ENCODE peak calls at places on chromosomes 11 and 22, in five cellular contexts. One of them, this sample, is unnamed.

GRCh38 chr11:95419915-95420314 is 188.9 kb upstream of the SESN3 start:
- DNase-seq in tibial artery: no peak
- DNase-seq in spleen: no peak
- DNase-seq in tibial nerve: no peak
- DNase-seq in adrenal gland: no peak
- DNase-seq in this sample: peak

GRCh38 chr11:94379619-94380018 is 21.6 kb downstream of the GPR83 start:
- DNase-seq in tibial nerve: no peak
- DNase-seq in adrenal gland: no peak
- DNase-seq in spleen: no peak
- DNase-seq in tibial artery: no peak
- DNase-seq in this sample: no peak

GRCh38 chr22:32462452-32462851 is 1.8 kb downstream of the BPIFC start:
- DNase-seq in adrenal gland: no peak
- DNase-seq in spleen: no peak
- DNase-seq in tibial artery: no peak
- DNase-seq in tibial nerve: no peak
- DNase-seq in this sample: no peak

GRCh38 chr11:72652871-72653615 is 21.2 kb downstream of the PDE2A start:
- DNase-seq in spleen: no peak
- DNase-seq in adrenal gland: no peak
- DNase-seq in tibial nerve: no peak
- DNase-seq in tibial artery: no peak
- DNase-seq in this sample: no peak

GRCh38 chr11:126416542-126417090 is 61.1 kb downstream of the ST3GAL4 start:
- DNase-seq in tibial nerve: peak
- DNase-seq in spleen: peak
- DNase-seq in adrenal gland: peak
- DNase-seq in tibial artery: peak
- DNase-seq in this sample: no peak

GRCh38 chr22:19795617-19796008 is 35.0 kb downstream of the TBX1 start:
- DNase-seq in spleen: no peak
- DNase-seq in tibial nerve: no peak
- DNase-seq in adrenal gland: no peak
- DNase-seq in tibial artery: no peak
- DNase-seq in this sample: no peak

GRCh38 chr22:50576070-50576469 is 2.2 kb downstream of the CPT1B start:
- DNase-seq in tibial nerve: no peak
- DNase-seq in tibial artery: no peak
- DNase-seq in spleen: no peak
- DNase-seq in adrenal gland: no peak
- DNase-seq in this sample: no peak

GRCh38 chr11:75028321-75029097 is 39.8 kb downstream of the NEU3 start:
- DNase-seq in tibial nerve: no peak
- DNase-seq in tibial artery: no peak
- DNase-seq in adrenal gland: peak
- DNase-seq in spleen: no peak
- DNase-seq in this sample: no peak

GRCh38 chr22:26669060-26669481 is 11.7 kb downstream of the MIAT start:
- DNase-seq in tibial nerve: no peak
- DNase-seq in spleen: peak
- DNase-seq in tibial artery: no peak
- DNase-seq in adrenal gland: no peak
- DNase-seq in this sample: no peak

GRCh38 chr11:86517557-86517956 is 142.9 kb downstream of the CCDC81 start:
- DNase-seq in tibial artery: no peak
- DNase-seq in adrenal gland: no peak
- DNase-seq in tibial nerve: no peak
- DNase-seq in spleen: no peak
- DNase-seq in this sample: no peak

GRCh38 chr11:69348414-69349235 is 54.7 kb downstream of the MYEOV start:
- DNase-seq in tibial nerve: no peak
- DNase-seq in tibial artery: no peak
- DNase-seq in adrenal gland: no peak
- DNase-seq in spleen: no peak
- DNase-seq in this sample: no peak

GRCh38 chr11:34250732-34251639 is 106.8 kb downstream of the ABTB2 start:
- DNase-seq in tibial nerve: no peak
- DNase-seq in tibial artery: peak
- DNase-seq in spleen: peak
- DNase-seq in adrenal gland: no peak
- DNase-seq in this sample: no peak
- H3K4me3 ChIP-seq in tibial nerve: no peak
- H3K4me3 ChIP-seq in tibial artery: peak
- H3K4me3 ChIP-seq in spleen: peak
- H3K4me3 ChIP-seq in adrenal gland: no peak
- H3K4me3 ChIP-seq in this sample: peak

GRCh38 chr11:16881074-16881709 is 133.0 kb downstream of the PLEKHA7 start:
- DNase-seq in spleen: no peak
- DNase-seq in tibial nerve: no peak
- DNase-seq in adrenal gland: peak
- DNase-seq in tibial artery: peak
- DNase-seq in this sample: no peak
- TF ChIP-seq CTCF in spleen: no peak
- TF ChIP-seq CTCF in tibial nerve: peak
- TF ChIP-seq CTCF in adrenal gland: peak
- TF ChIP-seq CTCF in tibial artery: peak
- TF ChIP-seq CTCF in this sample: peak

GRCh38 chr11:102446606-102447005 is 6.0 kb downstream of the TMEM123 start:
- DNase-seq in tibial artery: no peak
- DNase-seq in adrenal gland: no peak
- DNase-seq in tibial nerve: no peak
- DNase-seq in spleen: no peak
- DNase-seq in this sample: no peak

GRCh38 chr11:102447193-102447592 is 5.4 kb downstream of the TMEM123 start:
- DNase-seq in adrenal gland: no peak
- DNase-seq in tibial nerve: no peak
- DNase-seq in spleen: no peak
- DNase-seq in tibial artery: no peak
- DNase-seq in this sample: no peak

GRCh38 chr11:102447941-102448868 is 4.4 kb downstream of the TMEM123 start:
- DNase-seq in tibial nerve: no peak
- DNase-seq in spleen: no peak
- DNase-seq in adrenal gland: no peak
- DNase-seq in tibial artery: no peak
- DNase-seq in this sample: no peak

GRCh38 chr11:102449651-102450570 is 2.7 kb downstream of the TMEM123 start:
- DNase-seq in tibial nerve: no peak
- DNase-seq in adrenal gland: no peak
- DNase-seq in tibial artery: no peak
- DNase-seq in spleen: no peak
- DNase-seq in this sample: no peak

GRCh38 chr11:102448869-102449224 is 3.7 kb downstream of the TMEM123 start:
- DNase-seq in tibial artery: no peak
- DNase-seq in tibial nerve: no peak
- DNase-seq in adrenal gland: no peak
- DNase-seq in spleen: no peak
- DNase-seq in this sample: no peak
- H3K27ac ChIP-seq in tibial artery: no peak
- H3K27ac ChIP-seq in tibial nerve: peak
- H3K27ac ChIP-seq in adrenal gland: no peak
- H3K27ac ChIP-seq in spleen: peak
- H3K27ac ChIP-seq in this sample: no peak

DNA sequence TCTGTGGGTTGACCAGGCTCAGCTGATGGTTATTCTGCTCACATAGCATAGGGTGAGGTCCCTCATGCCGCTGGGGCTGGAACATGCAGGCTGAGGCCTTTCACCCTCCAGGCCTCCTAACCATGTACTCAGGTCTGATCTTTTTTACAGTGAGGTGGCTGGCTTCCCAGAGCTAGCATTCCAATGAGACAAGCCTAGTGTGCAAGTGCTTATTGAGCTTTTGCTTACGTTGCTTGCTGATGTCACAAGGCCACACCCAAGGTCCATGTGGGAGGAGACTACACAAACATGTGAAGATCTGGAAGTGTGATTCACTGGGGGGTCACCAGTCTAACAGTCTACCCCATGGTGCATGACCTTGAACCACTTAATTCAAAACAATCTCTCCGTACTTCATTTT is 33.9 kb downstream of the ISX start:
- DNase-seq in spleen: no peak
- DNase-seq in tibial artery: no peak
- DNase-seq in tibial nerve: no peak
- DNase-seq in adrenal gland: no peak
- DNase-seq in this sample: no peak
- H3K4me3 ChIP-seq in spleen: no peak
- H3K4me3 ChIP-seq in tibial artery: no peak
- H3K4me3 ChIP-seq in tibial nerve: no peak
- H3K4me3 ChIP-seq in adrenal gland: no peak
- H3K4me3 ChIP-seq in this sample: no peak

GRCh38 chr22:17336061-17336460 is 33.2 kb upstream of the CECR2 start:
- DNase-seq in spleen: no peak
- DNase-seq in adrenal gland: no peak
- DNase-seq in tibial artery: no peak
- DNase-seq in tibial nerve: no peak
- DNase-seq in this sample: no peak

GRCh38 chr22:17334983-17335382 is 34.3 kb upstream of the CECR2 start:
- DNase-seq in tibial artery: no peak
- DNase-seq in spleen: no peak
- DNase-seq in adrenal gland: no peak
- DNase-seq in tibial nerve: no peak
- DNase-seq in this sample: no peak

GRCh38 chr22:17331690-17332089 is 37.6 kb upstream of the CECR2 start:
- DNase-seq in tibial artery: no peak
- DNase-seq in adrenal gland: no peak
- DNase-seq in tibial nerve: no peak
- DNase-seq in spleen: no peak
- DNase-seq in this sample: no peak

GRCh38 chr22:17334054-17334453 is 35.2 kb upstream of the CECR2 start:
- DNase-seq in tibial nerve: no peak
- DNase-seq in adrenal gland: no peak
- DNase-seq in spleen: no peak
- DNase-seq in tibial artery: no peak
- DNase-seq in this sample: no peak

DNA sequence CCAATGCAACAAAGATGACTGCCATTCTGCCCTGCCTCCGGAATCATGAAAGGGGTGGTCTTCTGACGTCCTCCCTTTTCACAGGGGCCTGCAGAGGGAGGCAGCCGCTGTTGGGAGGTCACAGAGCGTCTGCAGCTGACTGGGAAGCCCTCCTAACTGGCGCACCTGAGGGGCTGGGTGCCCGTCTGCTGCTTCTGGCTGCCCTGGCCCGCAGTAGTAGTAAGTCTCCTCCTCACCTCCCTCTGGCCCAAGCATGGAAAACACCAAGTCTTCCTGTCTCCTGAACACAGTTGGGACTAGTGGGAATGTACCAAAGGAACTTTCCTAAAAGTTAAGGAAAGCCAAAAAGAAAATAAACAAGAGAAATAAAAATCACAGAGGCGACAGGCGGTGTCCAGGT is 37.2 kb upstream of the CECR2 start:
- DNase-seq in adrenal gland: no peak
- DNase-seq in tibial nerve: no peak
- DNase-seq in tibial artery: no peak
- DNase-seq in spleen: no peak
- DNase-seq in this sample: no peak
- TF ChIP-seq CTCF in adrenal gland: no peak
- TF ChIP-seq CTCF in tibial nerve: no peak
- TF ChIP-seq CTCF in tibial artery: no peak
- TF ChIP-seq CTCF in spleen: no peak
- TF ChIP-seq CTCF in this sample: no peak

GRCh38 chr11:18080451-18080850 is 25.4 kb downstream of the SAAL1 start:
- DNase-seq in adrenal gland: no peak
- DNase-seq in spleen: no peak
- DNase-seq in tibial artery: no peak
- DNase-seq in tibial nerve: no peak
- DNase-seq in this sample: no peak
- H3K27ac ChIP-seq in adrenal gland: no peak
- H3K27ac ChIP-seq in spleen: no peak
- H3K27ac ChIP-seq in tibial artery: no peak
- H3K27ac ChIP-seq in tibial nerve: no peak
- H3K27ac ChIP-seq in this sample: no peak

DNA sequence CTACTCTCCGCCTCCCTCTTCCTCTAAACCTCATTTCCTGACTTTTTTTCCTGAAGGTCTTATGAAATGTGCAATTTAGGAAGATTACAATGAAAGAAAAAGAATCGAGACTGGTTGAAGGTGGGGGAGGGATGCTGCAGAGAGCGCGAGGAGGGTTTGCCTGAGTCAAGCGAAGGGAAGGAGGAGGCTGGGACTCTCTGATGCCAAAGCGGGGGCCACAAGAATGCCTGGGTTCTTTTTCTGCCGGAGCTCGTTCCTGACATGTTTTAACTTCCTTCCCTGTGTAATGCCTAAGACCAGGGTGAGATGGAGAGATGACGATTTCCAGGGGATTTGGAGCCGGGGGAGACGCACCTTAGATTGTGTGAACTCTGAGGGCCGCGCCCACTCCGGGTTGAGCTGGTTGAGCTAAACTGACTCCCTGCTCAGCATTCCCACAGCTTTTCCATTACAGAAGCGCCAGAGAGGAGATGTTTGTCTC is 270.5 kb upstream of the SORL1-AS1 start:
- DNase-seq in tibial nerve: peak
- DNase-seq in tibial artery: no peak
- DNase-seq in spleen: no peak
- DNase-seq in adrenal gland: no peak
- DNase-seq in this sample: no peak
- H3K4me3 ChIP-seq in tibial nerve: peak
- H3K4me3 ChIP-seq in tibial artery: peak
- H3K4me3 ChIP-seq in spleen: peak
- H3K4me3 ChIP-seq in adrenal gland: peak
- H3K4me3 ChIP-seq in this sample: peak

DNA sequence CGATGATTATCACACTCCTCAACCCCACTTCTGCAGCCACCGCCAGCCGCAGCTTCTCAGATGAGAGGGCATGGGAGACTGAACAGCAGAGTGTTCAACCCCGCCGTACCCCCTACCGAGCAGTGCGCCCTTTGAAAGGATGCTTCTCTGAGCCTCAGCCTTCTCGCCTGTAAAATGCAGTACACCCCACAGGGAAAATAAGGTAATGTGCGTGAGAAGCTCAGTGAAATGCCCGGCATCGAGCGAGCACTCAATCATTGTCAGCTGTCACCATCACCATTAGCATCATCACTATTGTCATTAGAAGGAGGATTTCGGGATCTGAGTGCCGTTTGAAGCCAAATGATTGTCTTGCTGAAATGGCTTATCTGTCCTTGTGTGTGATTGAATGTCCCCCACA is 13.6 kb downstream of the TRIM29 start:
- DNase-seq in tibial nerve: no peak
- DNase-seq in tibial artery: no peak
- DNase-seq in spleen: no peak
- DNase-seq in adrenal gland: no peak
- DNase-seq in this sample: no peak
- TF ChIP-seq CTCF in tibial nerve: no peak
- TF ChIP-seq CTCF in tibial artery: no peak
- TF ChIP-seq CTCF in spleen: no peak
- TF ChIP-seq CTCF in adrenal gland: no peak
- TF ChIP-seq CTCF in this sample: no peak

This sample was measured in AG04450.